ENCODE peak calls at places on chromosomes 11 and 22, in ten cellular contexts. U is mucosa of descending colon, I is left ventricle myocardium inferior, Y is transverse colon, G is trophoblast cell, B is ovary, E is fibroblast of lung, S is A673, M is heart right ventricle, D is neural progenitor cell. K is an unnamed sample.
A peak's percentile ranks its signal among the peaks of the same experiment; 100 is the strongest.

GRCh38 chr11:50088231-50088630 is 55.6 kb downstream of the OR4C45 start:
- DNase-seq in M (no peak), B (no peak), U (no peak), D (no peak), Y (no peak), S (no peak), E (no peak), I (no peak), G (no peak), K (no peak)

GRCh38 chr11:47858169-47858543 is 10.0 kb upstream of the NUP160 start:
- DNase-seq in G (no peak), D (no peak), I (no peak), E (peak; percentile 81), Y (no peak), M (no peak), S (no peak), B (no peak), U (no peak), K (peak; percentile 16)

GRCh38 chr22:43295660-43296059 is 47.5 kb downstream of the SCUBE1 start:
- DNase-seq in E (no peak), M (no peak), G (no peak), I (no peak), S (no peak), Y (no peak), U (no peak), B (no peak), D (no peak), K (no peak)

GRCh38 chr11:114088836-114089235 is 29.3 kb downstream of the ZBTB16 start:
- DNase-seq in B (no peak), U (no peak), I (no peak), Y (no peak), M (no peak), G (no peak), S (no peak), D (no peak), E (no peak), K (peak; percentile 27)

GRCh38 chr11:68040121-68040956 is 1.5 kb downstream of the TCIRG1 start:
- DNase-seq in I (peak; percentile 66), Y (peak; percentile 68), D (peak; percentile 45), E (peak; percentile 59), M (peak; percentile 77), U (peak; percentile 78), B (peak; percentile 66), G (no peak), S (peak; percentile 77), K (peak; percentile 77)

GRCh38 chr22:27775087-27775697 is 26.4 kb downstream of the MN1 start:
- DNase-seq in Y (no peak), U (no peak), I (no peak), G (no peak), S (no peak), D (no peak), E (peak; percentile 88), B (no peak), M (no peak), K (no peak)

GRCh38 chr22:28112548-28113043 is 193.5 kb upstream of the PITPNB start:
- DNase-seq in I (peak; percentile 48), U (no peak), E (peak; percentile 66), D (peak; percentile 84), S (peak; percentile 86), M (peak; percentile 51), B (no peak), Y (no peak), G (no peak), K (no peak)

GRCh38 chr11:44886765-44887164 is 63.9 kb downstream of the TP53I11 start:
- DNase-seq in G (no peak), B (no peak), U (no peak), I (no peak), M (no peak), D (no peak), Y (no peak), S (no peak), E (peak; percentile 84), K (peak; percentile 51)

GRCh38 chr11:47523491-47524199 is 29.3 kb downstream of the CELF1 start:
- DNase-seq in U (no peak), Y (no peak), B (peak; percentile 33), G (no peak), S (peak; percentile 86), E (peak; percentile 83), D (no peak), M (peak; percentile 66), I (no peak), K (peak; percentile 66)

GRCh38 chr11:9562716-9563115 is 10.8 kb upstream of the WEE1 start:
- DNase-seq in S (no peak), U (no peak), B (no peak), D (no peak), Y (no peak), E (no peak), M (no peak), G (no peak), I (no peak), K (no peak)

GRCh38 chr22:39265143-39265542 is 20.4 kb upstream of the PDGFB start:
- DNase-seq in U (no peak), S (no peak), E (no peak), D (no peak), I (no peak), Y (no peak), G (no peak), M (no peak), B (no peak), K (no peak)

GRCh38 chr11:12715131-12715530 is 40.9 kb downstream of the TEAD1 start:
- DNase-seq in E (no peak), M (no peak), B (no peak), D (no peak), U (no peak), Y (no peak), I (no peak), G (no peak), S (no peak), K (no peak)

GRCh38 chr11:113238721-113239120 is 75.7 kb upstream of the TTC12 start:
- DNase-seq in I (no peak), Y (no peak), U (no peak), B (no peak), E (no peak), G (no peak), D (no peak), M (no peak), S (no peak), K (no peak)

GRCh38 chr22:40838486-40838885 is 18.0 kb downstream of the ST13 start:
- DNase-seq in S (no peak), I (no peak), E (no peak), D (no peak), Y (no peak), M (no peak), U (no peak), G (no peak), B (no peak), K (no peak)

GRCh38 chr22:30876925-30877553 is 91.5 kb downstream of the MORC2 start:
- DNase-seq in D (no peak), E (peak; percentile 56), M (peak; percentile 41), Y (no peak), U (no peak), G (no peak), I (peak; percentile 66), S (peak; percentile 57), B (peak; percentile 57), K (peak; percentile 88)
- H3K4me1 ChIP-seq in D (peaks cover 15% of the 10 kb centered on the region), E (no peaks in the 10 kb centered on the region), M (peaks cover 38% of the 10 kb centered on the region), Y (no peaks in the 10 kb centered on the region), U (no peaks in the 10 kb centered on the region), G (no peaks in the 10 kb centered on the region), I (peaks cover 66% of the 10 kb centered on the region), S (peaks cover 22% of the 10 kb centered on the region), B (no peaks in the 10 kb centered on the region), K (peaks cover 44% of the 10 kb centered on the region)

GRCh38 chr11:7573558-7574296 is 59.9 kb downstream of the PPFIBP2 start:
- DNase-seq in S (no peak), I (no peak), G (peak; percentile 96), E (no peak), D (no peak), M (no peak), B (no peak), Y (peak; percentile 72), U (peak; percentile 77), K (no peak)
- H3K4me1 ChIP-seq in S (peaks cover 35% of the 10 kb centered on the region), I (peaks cover 49% of the 10 kb centered on the region), G (peaks cover 61% of the 10 kb centered on the region), E (peaks cover 50% of the 10 kb centered on the region), D (peaks cover 35% of the 10 kb centered on the region), M (peaks cover 23% of the 10 kb centered on the region), B (peaks cover 20% of the 10 kb centered on the region), Y (peaks cover 64% of the 10 kb centered on the region), U (peaks cover 64% of the 10 kb centered on the region), K (peaks cover 50% of the 10 kb centered on the region)

GRCh38 chr11:14635559-14635958 is 8.0 kb upstream of the PDE3B start:
- DNase-seq in M (no peak), U (no peak), S (no peak), B (no peak), Y (no peak), E (no peak), G (no peak), D (no peak), I (no peak), K (no peak)
- H3K4me1 ChIP-seq in M (no peaks in the 10 kb centered on the region), U (peaks cover 14% of the 10 kb centered on the region), S (no peaks in the 10 kb centered on the region), B (no peaks in the 10 kb centered on the region), Y (peaks cover 15% of the 10 kb centered on the region), E (no peaks in the 10 kb centered on the region), G (no peaks in the 10 kb centered on the region), D (peaks cover 4% of the 10 kb centered on the region), I (no peaks in the 10 kb centered on the region), K (no peaks in the 10 kb centered on the region)

GRCh38 chr11:119374632-119375394 is 6.7 kb downstream of the USP2 start:
- DNase-seq in B (peak; percentile 33), I (no peak), S (no peak), G (no peak), D (no peak), M (no peak), E (no peak), U (no peak), Y (no peak), K (peak; percentile 75)

GRCh38 chr11:119372260-119373058 is 9.0 kb downstream of the USP2 start:
- DNase-seq in G (no peak), Y (no peak), E (no peak), D (no peak), I (no peak), M (no peak), S (no peak), B (peak; percentile 25), U (no peak), K (no peak)

GRCh38 chr11:119373059-119373875 is 8.2 kb downstream of the USP2 start:
- DNase-seq in M (no peak), I (no peak), G (no peak), S (no peak), Y (no peak), E (no peak), B (peak; percentile 50), D (no peak), U (no peak), K (no peak)

GRCh38 chr11:119375629-119376196 is 5.8 kb downstream of the USP2 start:
- DNase-seq in D (peak; percentile 57), M (peak; percentile 87), S (no peak), U (peak; percentile 69), E (peak; percentile 80), Y (peak; percentile 55), G (no peak), B (peak; percentile 87), I (peak; percentile 85), K (peak; percentile 92)

DNA sequence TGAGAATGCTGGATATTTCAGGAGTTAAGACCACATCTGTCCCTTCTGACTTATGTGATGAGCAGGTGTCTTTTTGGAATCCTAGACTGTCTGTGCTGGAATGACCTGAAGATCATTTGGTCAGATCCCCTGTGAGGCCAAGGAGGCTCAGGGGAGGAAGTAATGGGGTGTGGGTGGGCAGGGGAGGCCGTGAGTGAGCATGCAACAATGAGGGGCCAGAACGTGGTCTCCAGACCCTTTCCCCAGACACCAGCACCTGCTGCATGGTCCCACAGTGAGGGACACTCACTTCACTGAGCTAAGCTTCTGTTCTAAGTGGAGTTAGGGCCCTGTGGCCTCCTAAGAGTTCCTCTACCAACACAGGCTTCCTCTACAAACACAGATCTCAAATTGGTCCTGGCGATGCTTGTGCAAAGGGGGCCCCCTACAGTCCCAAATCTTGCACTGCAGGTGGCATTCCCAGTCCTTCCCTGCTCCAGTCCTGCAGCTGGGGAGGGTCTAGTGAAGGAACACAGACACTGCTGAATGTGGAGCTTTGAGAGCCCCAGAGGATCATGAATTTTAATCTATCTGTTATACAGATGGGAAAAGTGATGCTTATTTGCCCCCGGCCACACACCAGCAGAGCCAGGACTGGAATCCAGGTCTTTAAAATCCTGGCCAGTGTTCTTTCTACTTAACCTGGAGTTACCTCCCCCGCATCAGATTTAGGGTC is 7.4 kb downstream of the USP2 start:
- DNase-seq in D (peak; percentile 89), G (peak; percentile 68), Y (peak; percentile 84), U (peak; percentile 88), M (peak; percentile 78), E (peak; percentile 60), B (peak; percentile 64), S (peak; percentile 89), I (peak; percentile 66), K (peak; percentile 74)
- H3K4me1 ChIP-seq in D (peaks cover 65% of the 10 kb centered on the region), G (peaks cover 10% of the 10 kb centered on the region), Y (peaks cover 43% of the 10 kb centered on the region), U (peaks cover 29% of the 10 kb centered on the region), M (peaks cover 52% of the 10 kb centered on the region), E (peaks cover 32% of the 10 kb centered on the region), B (no peaks in the 10 kb centered on the region), S (peaks cover 21% of the 10 kb centered on the region), I (peaks cover 84% of the 10 kb centered on the region), K (peaks cover 43% of the 10 kb centered on the region)

K was measured in adrenal gland.